ENCODE peak calls at places on chromosomes 1 and 21, in four cellular contexts. S, B, Y and F are unnamed samples.

GRCh38 chr1:228478912-228479665 is 8.1 kb upstream of the RNF187 start:
- DNase-seq in S (no peak), B (no peak), Y (no peak), F (peak)

GRCh38 chr1:59317343-59317742 is 20.4 kb downstream of the FGGY start:
- DNase-seq in S (no peak), B (no peak), Y (no peak), F (no peak)

GRCh38 chr1:64536217-64536835 is 66.4 kb downstream of the CACHD1 start:
- DNase-seq in S (no peak), B (peak), Y (peak), F (no peak)

GRCh38 chr1:173876732-173877131 is 8.6 kb downstream of the ZBTB37 start:
- DNase-seq in S (no peak), B (no peak), Y (no peak), F (no peak)

GRCh38 chr1:67347688-67348472 is 40.2 kb downstream of the IL12RB2 start:
- DNase-seq in S (peak), B (peak), Y (peak), F (peak)

GRCh38 chr21:39712976-39713375 is 32.0 kb upstream of the IGSF5 start:
- DNase-seq in S (no peak), B (no peak), Y (peak), F (no peak)

GRCh38 chr1:27940297-27940696 is 5.5 kb downstream of the SMPDL3B start:
- DNase-seq in S (no peak), B (peak), Y (peak), F (peak)

GRCh38 chr1:93907718-93908117 is 1.5 kb downstream of the GCLM start:
- DNase-seq in S (peak), B (peak), Y (peak), F (peak)

GRCh38 chr1:172549621-172550280 is 16.8 kb downstream of the SUCO start:
- DNase-seq in S (no peak), B (peak), Y (no peak), F (no peak)

GRCh38 chr1:51301844-51302162 is 28.6 kb downstream of the TTC39A start:
- DNase-seq in S (no peak), B (no peak), Y (no peak), F (no peak)

GRCh38 chr1:13976485-13976884 is 276.5 kb downstream of the PRDM2 start:
- DNase-seq in S (no peak), B (no peak), Y (no peak), F (no peak)

GRCh38 chr1:189596197-189596596 is 881.5 kb downstream of the BRINP3 start:
- DNase-seq in S (no peak), B (no peak), Y (no peak), F (no peak)

GRCh38 chr1:160682983-160683886 is 28.4 kb downstream of the CD48 start:
- DNase-seq in S (no peak), B (peak), Y (no peak), F (no peak)

GRCh38 chr1:200290010-200290685 is 119.7 kb downstream of the ZNF281 start:
- DNase-seq in S (no peak), B (no peak), Y (no peak), F (no peak)

GRCh38 chr1:54069792-54070548 is 16.6 kb downstream of the TCEANC2 start:
- DNase-seq in S (no peak), B (peak), Y (peak), F (peak)

GRCh38 chr1:1250828-1251284 is 4.3 kb upstream of the C1QTNF12 start:
- DNase-seq in S (no peak), B (no peak), Y (peak), F (no peak)

GRCh38 chr1:220137006-220137794 is 43.3 kb downstream of the IARS2 start:
- DNase-seq in S (no peak), B (no peak), Y (peak), F (peak)

GRCh38 chr1:68624233-68624632 is 127.4 kb upstream of the DEPDC1 start:
- DNase-seq in S (no peak), B (peak), Y (no peak), F (peak)

GRCh38 chr1:43314233-43314632 is 13.5 kb downstream of the TIE1 start:
- DNase-seq in S (no peak), B (no peak), Y (no peak), F (no peak)

GRCh38 chr1:5831600-5832335 is 160.5 kb downstream of the NPHP4 start:
- DNase-seq in S (no peak), B (no peak), Y (no peak), F (no peak)